ENCODE peak calls at places on chromosomes 3 and 15, in seven cellular contexts. E, G, M, T, O, R and P are unnamed samples.

GRCh38 chr3:194504861-194505260 is 18.1 kb upstream of the ATP13A3 start:
- DNase-seq in M (no peak), O (no peak), E (no peak), G (no peak), T (no peak), R (no peak), P (no peak)

GRCh38 chr3:63753567-63753966 is 65.5 kb upstream of the C3orf49 start:
- DNase-seq in O (no peak), R (no peak), G (no peak), E (peak), M (no peak), T (no peak), P (peak)

GRCh38 chr15:67039349-67040075 is 25.9 kb upstream of the SMAD3 start:
- DNase-seq in M (no peak), R (no peak), G (peak), T (no peak), O (no peak), E (peak), P (peak)

GRCh38 chr15:61564785-61565184 is 335.7 kb upstream of the RORA start:
- DNase-seq in E (no peak), M (no peak), T (no peak), R (no peak), G (no peak), O (no peak), P (no peak)

GRCh38 chr3:13617981-13618380 is 69.1 kb downstream of the FBLN2 start:
- DNase-seq in T (no peak), R (no peak), O (no peak), M (no peak), E (no peak), G (no peak), P (no peak)

GRCh38 chr3:64291345-64291744 is 66.1 kb upstream of the PRICKLE2 start:
- DNase-seq in T (peak), O (no peak), E (no peak), M (no peak), R (peak), G (no peak), P (no peak)

GRCh38 chr15:68209735-68210408 is 4.7 kb upstream of the CALML4 start:
- DNase-seq in G (no peak), T (no peak), R (no peak), O (no peak), M (peak), E (no peak), P (no peak)

GRCh38 chr3:51819709-51820406 is 40.8 kb upstream of the IQCF6 start:
- DNase-seq in R (no peak), T (no peak), E (peak), O (no peak), M (peak), G (peak), P (peak)

GRCh38 chr3:196440696-196441095 is 8.5 kb upstream of the UBXN7 start:
- DNase-seq in T (no peak), G (no peak), O (no peak), E (no peak), R (no peak), M (no peak), P (no peak)

GRCh38 chr15:43799945-43800285 is at the start of gene SERINC4:
- DNase-seq in M (no peak), G (no peak), R (no peak), O (no peak), E (no peak), T (no peak), P (no peak)

GRCh38 chr3:189389346-189389745 is 217.6 kb downstream of the TPRG1 start:
- DNase-seq in M (no peak), O (no peak), E (no peak), T (no peak), R (no peak), G (no peak), P (no peak)

GRCh38 chr3:187677604-187678003 is 7.4 kb upstream of the SST start:
- DNase-seq in R (no peak), G (no peak), E (no peak), O (no peak), T (no peak), M (no peak), P (no peak)

GRCh38 chr3:117687096-117687495 is 977.5 kb downstream of the TUSC7 start:
- DNase-seq in E (no peak), G (no peak), R (no peak), M (no peak), O (no peak), T (no peak), P (no peak)

GRCh38 chr3:186107148-186108105 is 1.5 kb downstream of the ETV5 start:
- DNase-seq in G (peak), O (peak), R (no peak), M (peak), E (peak), T (peak), P (peak)

GRCh38 chr15:47736123-47736786 is 18.9 kb downstream of the SEMA6D start:
- DNase-seq in G (no peak), O (no peak), T (no peak), M (no peak), E (no peak), R (no peak), P (no peak)

GRCh38 chr15:42144841-42145375 is 11.5 kb downstream of the PLA2G4F start:
- DNase-seq in O (no peak), T (no peak), G (peak), E (no peak), M (no peak), R (no peak), P (no peak)

GRCh38 chr3:187040637-187041361 is 98.5 kb downstream of the RPL39L start:
- DNase-seq in M (no peak), G (no peak), O (no peak), E (no peak), R (no peak), T (no peak), P (no peak)

GRCh38 chr15:80977627-80978036 is 12.0 kb downstream of the MESD start:
- DNase-seq in T (peak), O (peak), G (peak), R (no peak), E (peak), M (peak), P (peak)

GRCh38 chr15:57398336-57398735 is 22.0 kb downstream of the CGNL1 start:
- DNase-seq in G (no peak), O (no peak), M (no peak), R (no peak), T (no peak), E (no peak), P (no peak)

GRCh38 chr15:42048821-42049200 is 28.0 kb upstream of the PLA2G4E start:
- DNase-seq in G (no peak), E (peak), T (no peak), O (no peak), M (no peak), R (no peak), P (no peak)

GRCh38 chr3:62284442-62284841 is 88.9 kb downstream of the FEZF2 start:
- DNase-seq in G (no peak), T (no peak), R (no peak), M (no peak), O (no peak), E (no peak), P (no peak)

GRCh38 chr3:131794766-131795381 is 239.9 kb downstream of the CPNE4 start:
- DNase-seq in R (peak), E (peak), M (no peak), G (peak), T (no peak), O (no peak), P (peak)

GRCh38 chr15:101325263-101326025 is 30.4 kb upstream of the SNRPA1 start:
- DNase-seq in E (no peak), M (no peak), O (no peak), G (no peak), R (no peak), T (no peak), P (no peak)

GRCh38 chr3:65005481-65005880 is 317.7 kb upstream of the ADAMTS9 start:
- DNase-seq in E (no peak), M (no peak), R (no peak), O (no peak), T (no peak), G (no peak), P (no peak)

GRCh38 chr3:16849240-16849639 is 35.5 kb upstream of the PLCL2 start:
- DNase-seq in G (peak), O (peak), R (no peak), T (peak), M (peak), E (peak), P (peak)

GRCh38 chr15:81160312-81161214 is 26.5 kb downstream of the CFAP161 start:
- DNase-seq in M (no peak), R (peak), T (peak), G (no peak), O (no peak), E (no peak), P (no peak)

GRCh38 chr3:56782215-56782614 is 19.5 kb downstream of the ARHGEF3 start:
- DNase-seq in R (no peak), T (no peak), E (no peak), G (no peak), M (no peak), O (no peak), P (no peak)

GRCh38 chr3:180093535-180093934 is 56.8 kb upstream of the PEX5L start:
- DNase-seq in M (no peak), E (no peak), R (no peak), G (no peak), T (no peak), O (no peak), P (no peak)

GRCh38 chr3:134312072-134312872 is 61.6 kb upstream of the RYK start:
- DNase-seq in T (peak), G (peak), O (no peak), M (no peak), R (no peak), E (no peak), P (peak)

GRCh38 chr15:89946681-89947313 is 34.0 kb upstream of the ARPIN start:
- DNase-seq in M (no peak), O (no peak), R (no peak), T (no peak), E (no peak), G (no peak), P (no peak)

GRCh38 chr15:66226736-66227135 is 26.8 kb downstream of the MEGF11 start:
- DNase-seq in R (no peak), O (no peak), G (no peak), M (no peak), T (no peak), E (no peak), P (no peak)

GRCh38 chr15:49987198-49987785 is 131.7 kb downstream of the ATP8B4 start:
- DNase-seq in O (no peak), E (no peak), R (no peak), M (no peak), G (no peak), T (no peak), P (no peak)

GRCh38 chr15:67164811-67165652 is 89.4 kb downstream of the AAGAB start:
- DNase-seq in M (no peak), O (no peak), E (peak), G (peak), T (no peak), R (no peak), P (no peak)

GRCh38 chr3:183764854-183765731 is 60.3 kb downstream of the MAP6D1 start:
- DNase-seq in M (no peak), G (no peak), E (no peak), O (no peak), R (peak), T (no peak), P (no peak)

GRCh38 chr3:58206406-58207011 is 4.3 kb downstream of the DNASE1L3 start:
- DNase-seq in R (no peak), E (no peak), T (no peak), G (no peak), M (no peak), O (no peak), P (no peak)